ENCODE peak calls at places on chromosomes 1 and 21, in seven cellular contexts. E is transverse colon, M is A549, A is Peyer's patch, L is IMR-90, D is adrenal gland, B is NB4. V is an unnamed sample.

GRCh38 chr1:11731719-11732283 is 4.1 kb upstream of the AGTRAP start:
- DNase-seq in E (peak; percentile 66), M (no peak), A (peak; percentile 35), L (peak; percentile 70), D (peak; percentile 54), B (no peak), V (peak; percentile 29)

GRCh38 chr1:58432813-58433668 is 113.5 kb downstream of the OMA1 start:
- DNase-seq in E (no peak), M (no peak), A (no peak), L (peak; percentile 60), D (no peak), B (no peak), V (no peak)

GRCh38 chr1:203682401-203683383 is 56.1 kb downstream of the ATP2B4 start:
- DNase-seq in E (peak; percentile 25), M (no peak), A (peak; percentile 56), L (peak; percentile 34), D (no peak), B (peak; percentile 17), V (peak; percentile 88)

GRCh38 chr1:2819429-2819828 is 17.9 kb upstream of the TTC34 start:
- DNase-seq in E (no peak), M (no peak), A (no peak), L (no peak), D (no peak), B (no peak), V (no peak)

GRCh38 chr1:40932004-40932403 is 47.5 kb upstream of the CTPS1 start:
- DNase-seq in E (no peak), M (no peak), A (no peak), L (no peak), D (no peak), B (no peak), V (no peak)

GRCh38 chr1:67431869-67432578 is 1.8 kb upstream of the SERBP1 start:
- DNase-seq in E (no peak), M (no peak), A (no peak), L (no peak), D (no peak), B (peak; percentile 57), V (peak; percentile 27)

GRCh38 chr1:243409284-243409683 is 153.4 kb downstream of the SDCCAG8 start:
- DNase-seq in E (no peak), M (peak; percentile 2), A (no peak), L (no peak), D (no peak), B (peak; percentile 19), V (no peak)

GRCh38 chr1:8815582-8816285 is 1.7 kb downstream of the RERE start:
- DNase-seq in E (no peak), M (no peak), A (no peak), L (no peak), D (no peak), B (no peak), V (peak; percentile 42)

GRCh38 chr21:44290327-44291077 is 4.8 kb downstream of the AIRE start:
- DNase-seq in E (no peak), M (no peak), A (no peak), L (no peak), D (no peak), B (no peak), V (no peak)

GRCh38 chr1:12501661-12502060 is 116.3 kb downstream of the DHRS3 start:
- DNase-seq in E (no peak), M (no peak), A (no peak), L (peak; percentile 86), D (peak; percentile 48), B (no peak), V (no peak)

GRCh38 chr1:228842094-228842775 is 107.0 kb downstream of the RHOU start:
- DNase-seq in E (no peak), M (peak; percentile 74), A (no peak), L (peak; percentile 90), D (peak; percentile 94), B (peak; percentile 69), V (peak; percentile 31)

GRCh38 chr1:97433520-97434175 is 487.2 kb downstream of the DPYD start:
- DNase-seq in E (no peak), M (no peak), A (no peak), L (peak; percentile 93), D (no peak), B (peak; percentile 28), V (no peak)

GRCh38 chr1:235720544-235720943 is 71.0 kb upstream of the GNG4 start:
- DNase-seq in E (no peak), M (no peak), A (no peak), L (peak; percentile 67), D (no peak), B (no peak), V (no peak)

GRCh38 chr21:38297193-38297592 is 40.4 kb downstream of the KCNJ15 start:
- DNase-seq in E (no peak), M (no peak), A (no peak), L (peak; percentile 78), D (no peak), B (no peak), V (no peak)

GRCh38 chr1:212624976-212625501 is 16.5 kb downstream of the ATF3 start:
- DNase-seq in E (no peak), M (no peak), A (no peak), L (no peak), D (no peak), B (no peak), V (no peak)

GRCh38 chr1:212621043-212621829 is 12.7 kb downstream of the ATF3 start:
- DNase-seq in E (no peak), M (no peak), A (no peak), L (no peak), D (no peak), B (no peak), V (no peak)

GRCh38 chr1:212620293-212620692 is 11.7 kb downstream of the ATF3 start:
- DNase-seq in E (no peak), M (no peak), A (no peak), L (no peak), D (no peak), B (no peak), V (no peak)

GRCh38 chr1:212622467-212622866 is 13.9 kb downstream of the ATF3 start:
- DNase-seq in E (no peak), M (no peak), A (no peak), L (no peak), D (no peak), B (no peak), V (no peak)

GRCh38 chr1:212621830-212622315 is 13.3 kb downstream of the ATF3 start:
- DNase-seq in E (no peak), M (no peak), A (no peak), L (no peak), D (no peak), B (no peak), V (no peak)
- TF ChIP-seq POLR2A in E (no peak), M (no peak), A (no peak), L (peak; percentile 8), D (no peak), B (no peak), V (no peak)

GRCh38 chr1:31412732-31413404 is at the start of gene SERINC2:
- DNase-seq in E (peak; percentile 63), M (peak; percentile 28), A (no peak), L (no peak), D (peak; percentile 54), B (peak; percentile 34), V (peak; percentile 49)
- TF ChIP-seq POLR2A in E (no peak), M (peak; percentile 34), A (peak; percentile 72), L (no peak), D (no peak), B (no peak), V (peak; percentile 43)

DNA sequence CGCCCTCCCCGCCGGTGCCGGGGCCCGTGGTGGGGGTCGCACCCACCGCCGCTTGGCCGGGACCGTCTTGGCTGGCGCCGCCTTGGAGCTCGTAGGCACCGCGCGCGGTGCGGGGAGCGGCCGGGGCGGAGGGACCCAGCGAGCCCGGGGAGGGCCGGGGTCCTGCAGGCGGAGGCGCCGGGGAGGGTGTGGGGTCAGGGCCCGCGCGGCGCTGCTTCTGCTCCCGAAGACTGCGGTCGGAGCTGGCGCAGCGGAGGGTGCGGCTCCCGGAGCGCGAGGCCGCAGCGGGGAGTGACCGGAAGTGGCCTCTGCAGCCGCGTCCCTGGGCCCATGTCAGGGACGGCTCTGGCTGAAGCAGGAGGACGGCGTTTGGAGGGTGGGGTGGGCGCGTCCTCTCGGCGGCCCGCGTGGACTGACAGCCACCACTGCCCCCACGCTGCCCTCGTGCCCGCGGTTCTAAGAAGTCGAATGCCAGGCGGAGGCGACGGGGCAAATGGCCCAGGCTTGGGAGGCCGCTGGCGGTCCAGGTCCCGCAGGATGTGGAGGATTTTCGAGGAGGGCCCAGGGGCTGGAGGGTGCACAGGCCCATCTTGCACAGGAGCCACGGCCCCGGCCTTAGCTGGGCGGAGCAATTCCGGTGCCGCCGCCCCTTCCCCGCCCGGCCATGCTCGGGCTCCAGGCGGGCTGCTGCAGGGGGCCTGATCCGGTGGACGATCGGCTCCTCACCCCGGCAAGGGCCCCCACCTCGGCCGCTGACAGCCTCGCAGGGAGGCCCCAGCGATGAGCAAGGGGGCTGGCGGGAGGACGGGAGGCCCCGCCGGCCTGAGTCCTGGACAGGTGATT is 7.7 kb upstream of the ZNF669 start:
- DNase-seq in E (peak; percentile 69), M (peak; percentile 27), A (no peak), L (peak; percentile 47), D (peak; percentile 71), B (peak; percentile 43), V (peak; percentile 54)
- TF ChIP-seq POLR2A in E (peak; percentile 52), M (peak; percentile 5), A (no peak), L (no peak), D (no peak), B (no peak), V (no peak)

GRCh38 chr1:38125016-38125415 is 78.4 kb upstream of the POU3F1 start:
- DNase-seq in E (no peak), M (no peak), A (no peak), L (no peak), D (no peak), B (no peak), V (no peak)
- TF ChIP-seq POLR2A in E (no peak), M (no peak), A (no peak), L (no peak), D (no peak), B (no peak), V (no peak)

GRCh38 chr1:26922201-26922729 is 722 bp downstream of the NUDC start:
- DNase-seq in E (no peak), M (no peak), A (no peak), L (peak; percentile 12), D (no peak), B (peak; percentile 40), V (peak; percentile 68)
- TF ChIP-seq POLR2A in E (no peak), M (no peak), A (no peak), L (no peak), D (no peak), B (no peak), V (no peak)

V was measured in erythroblast.